ENCODE peak calls at places on chromosomes 16 and 17, in four cellular contexts. U is AG09319, F is Kasumi-1, Z is RPMI7951. E is an unnamed sample.
A peak's percentile ranks its signal among the peaks of the same experiment; 100 is the strongest.

GRCh38 chr16:83899272-83899897 is 470 bp downstream of the MLYCD start:
- DNase-seq in U (no peak), Z (peak; percentile 60), F (peak; percentile 27), E (peak; percentile 13)

GRCh38 chr16:54150861-54151260 is 135.7 kb downstream of the IRX3 start:
- DNase-seq in U (no peak), Z (no peak), F (no peak), E (no peak)

GRCh38 chr16:66099261-66099660 is 267.2 kb upstream of the CDH5 start:
- DNase-seq in U (no peak), F (no peak), Z (no peak), E (no peak)

GRCh38 chr16:24537474-24538337 is 1.7 kb upstream of the RBBP6 start:
- DNase-seq in F (no peak), U (no peak), Z (peak; percentile 87), E (no peak)

GRCh38 chr17:19876524-19877161 is 8.9 kb upstream of the ULK2 start:
- DNase-seq in Z (no peak), F (peak; percentile 55), U (no peak), E (no peak)

GRCh38 chr17:888998-889401 is 90.6 kb downstream of the NXN start:
- DNase-seq in Z (no peak), U (no peak), F (no peak), E (no peak)

GRCh38 chr16:87543436-87544191 is 50.8 kb upstream of the ZCCHC14 start:
- DNase-seq in F (peak; percentile 63), U (no peak), Z (no peak), E (no peak)

GRCh38 chr16:81544691-81545365 is 100.2 kb downstream of the CMIP start:
- DNase-seq in F (peak; percentile 59), U (no peak), Z (no peak), E (no peak)

GRCh38 chr17:81960130-81960958 is 643 bp downstream of the NOTUM start:
- DNase-seq in U (no peak), Z (no peak), F (no peak), E (no peak)

GRCh38 chr17:48486557-48486956 is 44.3 kb downstream of the HOXB1 start:
- DNase-seq in U (peak; percentile 52), Z (peak; percentile 95), F (no peak), E (peak; percentile 98)

GRCh38 chr17:54945671-54946070 is 22.8 kb downstream of the COX11 start:
- DNase-seq in U (no peak), F (no peak), Z (no peak), E (no peak)

GRCh38 chr16:74169687-74170522 is 126.7 kb upstream of the PSMD7 start:
- DNase-seq in F (no peak), U (peak; percentile 37), Z (peak; percentile 7), E (peak; percentile 71)

GRCh38 chr17:8496081-8496480 is 60.4 kb downstream of the NDEL1 start:
- DNase-seq in F (no peak), U (no peak), Z (no peak), E (no peak)

GRCh38 chr17:21592774-21593173 is 99.5 kb upstream of the KCNJ18 start:
- DNase-seq in Z (no peak), F (no peak), U (no peak), E (no peak)

GRCh38 chr17:36524428-36524876 is 10.2 kb downstream of the MYO19 start:
- DNase-seq in Z (no peak), F (no peak), U (no peak), E (no peak)

GRCh38 chr16:57824880-57825279 is 22.6 kb upstream of the KIFC3 start:
- DNase-seq in Z (no peak), F (no peak), U (no peak), E (no peak)

E was measured in AG04450.